ENCODE peak calls at places on chromosomes 16 and 17, in four cellular contexts. E, J, I and G are unnamed samples.

GRCh38 chr17:79834575-79835469 is 4.4 kb downstream of the CBX4 start:
- DNase-seq in E (no peak), J (peak), I (peak), G (peak)

GRCh38 chr17:20999044-20999573 is 43.7 kb downstream of the USP22 start:
- DNase-seq in E (no peak), J (peak), I (no peak), G (no peak)

GRCh38 chr17:419073-419735 is 66.6 kb upstream of the RPH3AL start:
- DNase-seq in E (no peak), J (no peak), I (no peak), G (no peak)

GRCh38 chr17:39813631-39814030 is 50.5 kb downstream of the IKZF3 start:
- DNase-seq in E (no peak), J (no peak), I (no peak), G (no peak)

GRCh38 chr17:74280093-74280513 is 6.1 kb downstream of the DNAI2 start:
- DNase-seq in E (no peak), J (no peak), I (no peak), G (no peak)

GRCh38 chr16:14436410-14436955 is 193.6 kb downstream of the PARN start:
- DNase-seq in E (peak), J (no peak), I (no peak), G (no peak)

GRCh38 chr16:3112058-3112880 is at the start of gene ZNF205:
- DNase-seq in E (peak), J (peak), I (peak), G (peak)

GRCh38 chr17:69269174-69269998 is 40.8 kb upstream of the ABCA10 start:
- DNase-seq in E (no peak), J (no peak), I (no peak), G (no peak)

GRCh38 chr17:80850817-80851216 is 140.8 kb upstream of the CHMP6 start:
- DNase-seq in E (peak), J (no peak), I (no peak), G (no peak)

GRCh38 chr17:48441231-48441711 is 11.3 kb upstream of the SKAP1 start:
- DNase-seq in E (no peak), J (no peak), I (no peak), G (no peak)